ENCODE peak calls at places on chromosome 20, in eight cellular contexts. T is activated effector memory CD4-positive, alpha-beta T cell treated with Interleukin-2 at 50 U/mL for 16 hours; Y is body of pancreas; I is Panc1; Q is CD4-positive, alpha-beta T cell; P is NCI-H2081; W is activated CD4-positive, alpha-beta T cell treated with anti-CD3 and anti-CD28 coated beads, Interleukin-2, amount 10 ng/mL, durations not matched to agents 7 days and 5 days; F is HT1080. Z is an unnamed sample.

GRCh38 chr20:38604873-38605303 is 3.3 kb downstream of the ARHGAP40 start:
- DNase-seq in T (no peak), Y (no peak), I (peak; percentile 15), Q (no peak), P (no peak), W (no peak), F (peak; percentile 87), Z (no peak)

GRCh38 chr20:62588458-62589149 is 53.7 kb upstream of the SLCO4A1 start:
- DNase-seq in T (no peak), Y (no peak), I (no peak), Q (no peak), P (no peak), W (no peak), F (peak; percentile 29), Z (no peak)

GRCh38 chr20:46832555-46832954 is 62.1 kb upstream of the EYA2 start:
- DNase-seq in T (no peak), Y (no peak), I (no peak), Q (no peak), P (no peak), W (no peak), F (no peak), Z (no peak)

GRCh38 chr20:62623488-62624324 is 18.6 kb upstream of the SLCO4A1 start:
- DNase-seq in T (peak; percentile 78), Y (peak; percentile 99), I (peak; percentile 72), Q (peak; percentile 80), P (no peak), W (peak; percentile 92), F (peak; percentile 96), Z (peak; percentile 85)

GRCh38 chr20:38209054-38209675 is 44.1 kb upstream of the TGM2 start:
- DNase-seq in T (no peak), Y (no peak), I (no peak), Q (no peak), P (no peak), W (no peak), F (no peak), Z (no peak)

GRCh38 chr20:41004561-41005360 is 23.9 kb upstream of the TOP1 start:
- DNase-seq in T (no peak), Y (no peak), I (no peak), Q (no peak), P (no peak), W (no peak), F (peak; percentile 38), Z (no peak)

GRCh38 chr20:25469558-25469957 is 62.1 kb downstream of the GINS1 start:
- DNase-seq in T (no peak), Y (no peak), I (no peak), Q (no peak), P (no peak), W (no peak), F (no peak), Z (no peak)

GRCh38 chr20:20411841-20412240 is 43.9 kb downstream of the INSM1 start:
- DNase-seq in T (no peak), Y (no peak), I (no peak), Q (no peak), P (peak; percentile 24), W (no peak), F (no peak), Z (no peak)

GRCh38 chr20:41532935-41533334 is 85.2 kb downstream of the CHD6 start:
- DNase-seq in T (no peak), Y (no peak), I (no peak), Q (no peak), P (peak; percentile 19), W (no peak), F (no peak), Z (no peak)

GRCh38 chr20:20412750-20413149 is 44.8 kb downstream of the INSM1 start:
- DNase-seq in T (no peak), Y (no peak), I (no peak), Q (no peak), P (peak; percentile 64), W (no peak), F (peak; percentile 20), Z (no peak)

GRCh38 chr20:45484676-45485075 is 15.1 kb downstream of the WFDC2 start:
- DNase-seq in T (no peak), Y (no peak), I (no peak), Q (no peak), P (no peak), W (no peak), F (no peak), Z (no peak)

GRCh38 chr20:44733341-44734069 is 12.2 kb upstream of the KCNK15 start:
- DNase-seq in T (peak; percentile 39), Y (peak; percentile 70), I (peak; percentile 83), Q (peak; percentile 47), P (peak; percentile 43), W (peak; percentile 74), F (peak; percentile 64), Z (peak; percentile 86)

GRCh38 chr20:63008541-63009043 is 1.8 kb upstream of the BHLHE23 start:
- DNase-seq in T (no peak), Y (no peak), I (no peak), Q (no peak), P (no peak), W (no peak), F (no peak), Z (no peak)

GRCh38 chr20:36113015-36113414 is 41.5 kb upstream of the EPB41L1 start:
- DNase-seq in T (no peak), Y (no peak), I (no peak), Q (no peak), P (no peak), W (no peak), F (no peak), Z (no peak)

GRCh38 chr20:13995841-13996240 is 525 bp downstream of the MACROD2 start:
- DNase-seq in T (no peak), Y (peak; percentile 84), I (no peak), Q (no peak), P (peak; percentile 78), W (no peak), F (peak; percentile 24), Z (peak; percentile 75)

GRCh38 chr20:59179988-59180387 is 16.4 kb downstream of the ZNF831 start:
- DNase-seq in T (no peak), Y (no peak), I (no peak), Q (no peak), P (no peak), W (no peak), F (no peak), Z (no peak)

GRCh38 chr20:1644101-1644962 is 13.2 kb downstream of the SIRPG start:
- DNase-seq in T (no peak), Y (no peak), I (no peak), Q (no peak), P (no peak), W (no peak), F (no peak), Z (no peak)

GRCh38 chr20:50070361-50070760 is 42.6 kb downstream of the UBE2V1 start:
- DNase-seq in T (no peak), Y (no peak), I (no peak), Q (no peak), P (no peak), W (no peak), F (no peak), Z (no peak)

GRCh38 chr20:38674178-38675133 is 49.8 kb upstream of the SLC32A1 start:
- DNase-seq in T (peak; percentile 14), Y (peak; percentile 28), I (no peak), Q (peak; percentile 45), P (peak; percentile 64), W (peak; percentile 53), F (peak; percentile 4), Z (peak; percentile 71)

GRCh38 chr20:60695223-60695622 is 556.8 kb upstream of the CDH4 start:
- DNase-seq in T (no peak), Y (no peak), I (no peak), Q (no peak), P (no peak), W (no peak), F (peak; percentile 97), Z (no peak)

GRCh38 chr20:39885975-39886649 is 802.9 kb downstream of the MAFB start:
- DNase-seq in T (no peak), Y (peak; percentile 74), I (peak; percentile 17), Q (no peak), P (no peak), W (peak; percentile 6), F (peak; percentile 73), Z (peak; percentile 66)

GRCh38 chr20:17796096-17796563 is 96.4 kb downstream of the BANF2 start:
- DNase-seq in T (no peak), Y (peak; percentile 90), I (no peak), Q (no peak), P (no peak), W (no peak), F (no peak), Z (no peak)

GRCh38 chr20:63054103-63054474 is 47.3 kb upstream of the BHLHE23 start:
- DNase-seq in T (no peak), Y (no peak), I (no peak), Q (no peak), P (no peak), W (no peak), F (no peak), Z (no peak)

GRCh38 chr20:32762754-32763201 is 593 bp downstream of the DNMT3B start:
- DNase-seq in T (peak; percentile 11), Y (no peak), I (no peak), Q (no peak), P (no peak), W (no peak), F (no peak), Z (no peak)

GRCh38 chr20:24870876-24871275 is 78.2 kb upstream of the CST7 start:
- DNase-seq in T (no peak), Y (no peak), I (no peak), Q (no peak), P (no peak), W (no peak), F (no peak), Z (no peak)